ENCODE peak calls at places on chromosomes 1 and 21, in ten cellular contexts. F is posterior vena cava; O is small intestine; W is activated T-cell treated with anti-CD3 and anti-CD28 coated beads, Interleukin-2, amount 50 U/mL, for 72 hours; J is HT1080; X is renal cortical epithelial cell; C is AG10803; Y is DMS153; S is iris pigment epithelial cell; K is epithelial cell of esophagus. V is an unnamed sample.

GRCh38 chr1:117696567-117696966 is 90.7 kb downstream of the TENT5C start:
- DNase-seq in F (no peak), O (no peak), W (no peak), J (no peak), X (no peak), C (peak), Y (no peak), S (no peak), K (no peak), V (no peak)

GRCh38 chr1:200733907-200734306 is 4.8 kb upstream of the CAMSAP2 start:
- DNase-seq in F (no peak), O (no peak), W (peak), J (no peak), X (no peak), C (no peak), Y (no peak), S (no peak), K (peak), V (no peak)

GRCh38 chr1:150548632-150549495 is at the start of gene ADAMTSL4:
- DNase-seq in F (peak), O (peak), W (peak), J (peak), X (peak), C (peak), Y (peak), S (peak), K (peak), V (no peak)

GRCh38 chr21:39674794-39675193 is 62.1 kb downstream of the B3GALT5 start:
- DNase-seq in F (no peak), O (peak), W (no peak), J (no peak), X (no peak), C (no peak), Y (no peak), S (no peak), K (no peak), V (peak)

GRCh38 chr1:26370591-26371382 is 1.8 kb downstream of the ZNF683 start:
- DNase-seq in F (no peak), O (no peak), W (no peak), J (no peak), X (no peak), C (no peak), Y (no peak), S (no peak), K (no peak), V (no peak)

GRCh38 chr1:29490204-29490934 is 254.0 kb downstream of the PTPRU start:
- DNase-seq in F (no peak), O (no peak), W (no peak), J (no peak), X (no peak), C (no peak), Y (peak), S (no peak), K (no peak), V (no peak)

GRCh38 chr1:64356636-64357256 is 113.2 kb upstream of the CACHD1 start:
- DNase-seq in F (no peak), O (no peak), W (no peak), J (no peak), X (no peak), C (no peak), Y (no peak), S (no peak), K (no peak), V (no peak)

GRCh38 chr1:222652676-222653075 is 34.8 kb downstream of the MIA3 start:
- DNase-seq in F (no peak), O (no peak), W (no peak), J (no peak), X (no peak), C (no peak), Y (no peak), S (no peak), K (no peak), V (no peak)

GRCh38 chr1:197674286-197674685 is 101.0 kb downstream of the DENND1B start:
- DNase-seq in F (no peak), O (no peak), W (no peak), J (no peak), X (no peak), C (peak), Y (no peak), S (no peak), K (no peak), V (no peak)

V was measured in ureter.